ENCODE peak calls at places on chromosomes 6 and 20, in nine cellular contexts. One of them, this sample, is unnamed.

GRCh38 chr6:119284861-119285521 is 64.6 kb downstream of the MAN1A1 start:
- DNase-seq in fibroblast of lung: no peak
- DNase-seq in lower lobe of right lung: no peak
- DNase-seq in brain microvascular endothelial cell: no peak
- DNase-seq in PC-3: peak
- DNase-seq in neural progenitor cell: peak
- DNase-seq in upper lobe of left lung: no peak
- DNase-seq in DND-41: peak
- DNase-seq in ascending aorta: no peak
- DNase-seq in this sample: no peak

GRCh38 chr6:143158113-143158581 is 97.5 kb downstream of the AIG1 start:
- DNase-seq in brain microvascular endothelial cell: peak
- DNase-seq in fibroblast of lung: no peak
- DNase-seq in neural progenitor cell: no peak
- DNase-seq in DND-41: no peak
- DNase-seq in lower lobe of right lung: no peak
- DNase-seq in PC-3: no peak
- DNase-seq in ascending aorta: no peak
- DNase-seq in upper lobe of left lung: no peak
- DNase-seq in this sample: no peak

GRCh38 chr6:161668665-161669064 is 394.8 kb upstream of the AGPAT4 start:
- DNase-seq in brain microvascular endothelial cell: no peak
- DNase-seq in fibroblast of lung: no peak
- DNase-seq in upper lobe of left lung: no peak
- DNase-seq in lower lobe of right lung: no peak
- DNase-seq in PC-3: no peak
- DNase-seq in ascending aorta: no peak
- DNase-seq in DND-41: no peak
- DNase-seq in neural progenitor cell: no peak
- DNase-seq in this sample: no peak

GRCh38 chr6:31711233-31711632 is 3.9 kb upstream of the LY6G6D start:
- DNase-seq in ascending aorta: no peak
- DNase-seq in lower lobe of right lung: no peak
- DNase-seq in upper lobe of left lung: peak
- DNase-seq in PC-3: no peak
- DNase-seq in brain microvascular endothelial cell: no peak
- DNase-seq in neural progenitor cell: no peak
- DNase-seq in fibroblast of lung: no peak
- DNase-seq in DND-41: no peak
- DNase-seq in this sample: no peak

GRCh38 chr6:111805511-111806181 is 67.6 kb downstream of the FYN start:
- DNase-seq in ascending aorta: no peak
- DNase-seq in PC-3: peak
- DNase-seq in fibroblast of lung: peak
- DNase-seq in neural progenitor cell: peak
- DNase-seq in brain microvascular endothelial cell: peak
- DNase-seq in DND-41: no peak
- DNase-seq in upper lobe of left lung: no peak
- DNase-seq in lower lobe of right lung: no peak
- DNase-seq in this sample: peak

GRCh38 chr20:48717095-48717958 is 110.5 kb downstream of the PREX1 start:
- DNase-seq in lower lobe of right lung: no peak
- DNase-seq in upper lobe of left lung: no peak
- DNase-seq in PC-3: no peak
- DNase-seq in DND-41: peak
- DNase-seq in ascending aorta: no peak
- DNase-seq in fibroblast of lung: no peak
- DNase-seq in brain microvascular endothelial cell: no peak
- DNase-seq in neural progenitor cell: no peak
- DNase-seq in this sample: no peak

GRCh38 chr6:143414769-143415168 is 35.7 kb downstream of the ADAT2 start:
- DNase-seq in neural progenitor cell: no peak
- DNase-seq in ascending aorta: no peak
- DNase-seq in PC-3: no peak
- DNase-seq in DND-41: no peak
- DNase-seq in fibroblast of lung: no peak
- DNase-seq in brain microvascular endothelial cell: no peak
- DNase-seq in lower lobe of right lung: no peak
- DNase-seq in upper lobe of left lung: no peak
- DNase-seq in this sample: no peak

GRCh38 chr20:35291654-35292503 is at the start of gene FAM83C:
- DNase-seq in DND-41: no peak
- DNase-seq in lower lobe of right lung: no peak
- DNase-seq in upper lobe of left lung: no peak
- DNase-seq in PC-3: no peak
- DNase-seq in fibroblast of lung: no peak
- DNase-seq in neural progenitor cell: no peak
- DNase-seq in ascending aorta: no peak
- DNase-seq in brain microvascular endothelial cell: no peak
- DNase-seq in this sample: no peak

GRCh38 chr20:58651823-58652605 is 931 bp downstream of the STX16 start:
- DNase-seq in neural progenitor cell: peak
- DNase-seq in PC-3: peak
- DNase-seq in ascending aorta: no peak
- DNase-seq in fibroblast of lung: peak
- DNase-seq in lower lobe of right lung: peak
- DNase-seq in DND-41: peak
- DNase-seq in upper lobe of left lung: peak
- DNase-seq in brain microvascular endothelial cell: peak
- DNase-seq in this sample: peak

GRCh38 chr6:106448000-106448426 is 87.5 kb downstream of the CRYBG1 start:
- DNase-seq in brain microvascular endothelial cell: no peak
- DNase-seq in PC-3: no peak
- DNase-seq in DND-41: no peak
- DNase-seq in fibroblast of lung: no peak
- DNase-seq in neural progenitor cell: no peak
- DNase-seq in upper lobe of left lung: peak
- DNase-seq in lower lobe of right lung: peak
- DNase-seq in ascending aorta: no peak
- DNase-seq in this sample: peak

GRCh38 chr6:143901885-143902708 is 37.8 kb downstream of the ZC2HC1B start:
- DNase-seq in fibroblast of lung: peak
- DNase-seq in ascending aorta: no peak
- DNase-seq in upper lobe of left lung: peak
- DNase-seq in PC-3: no peak
- DNase-seq in DND-41: no peak
- DNase-seq in neural progenitor cell: no peak
- DNase-seq in brain microvascular endothelial cell: no peak
- DNase-seq in lower lobe of right lung: no peak
- DNase-seq in this sample: no peak

GRCh38 chr20:47198254-47198671 is 158.2 kb downstream of the ZMYND8 start:
- DNase-seq in brain microvascular endothelial cell: no peak
- DNase-seq in fibroblast of lung: peak
- DNase-seq in PC-3: peak
- DNase-seq in lower lobe of right lung: no peak
- DNase-seq in neural progenitor cell: no peak
- DNase-seq in upper lobe of left lung: no peak
- DNase-seq in ascending aorta: no peak
- DNase-seq in DND-41: no peak
- DNase-seq in this sample: no peak

GRCh38 chr20:50012282-50013263 is 29.8 kb downstream of the SNAI1 start:
- DNase-seq in lower lobe of right lung: no peak
- DNase-seq in PC-3: no peak
- DNase-seq in neural progenitor cell: no peak
- DNase-seq in brain microvascular endothelial cell: no peak
- DNase-seq in upper lobe of left lung: no peak
- DNase-seq in DND-41: no peak
- DNase-seq in fibroblast of lung: no peak
- DNase-seq in ascending aorta: no peak
- DNase-seq in this sample: no peak

DNA sequence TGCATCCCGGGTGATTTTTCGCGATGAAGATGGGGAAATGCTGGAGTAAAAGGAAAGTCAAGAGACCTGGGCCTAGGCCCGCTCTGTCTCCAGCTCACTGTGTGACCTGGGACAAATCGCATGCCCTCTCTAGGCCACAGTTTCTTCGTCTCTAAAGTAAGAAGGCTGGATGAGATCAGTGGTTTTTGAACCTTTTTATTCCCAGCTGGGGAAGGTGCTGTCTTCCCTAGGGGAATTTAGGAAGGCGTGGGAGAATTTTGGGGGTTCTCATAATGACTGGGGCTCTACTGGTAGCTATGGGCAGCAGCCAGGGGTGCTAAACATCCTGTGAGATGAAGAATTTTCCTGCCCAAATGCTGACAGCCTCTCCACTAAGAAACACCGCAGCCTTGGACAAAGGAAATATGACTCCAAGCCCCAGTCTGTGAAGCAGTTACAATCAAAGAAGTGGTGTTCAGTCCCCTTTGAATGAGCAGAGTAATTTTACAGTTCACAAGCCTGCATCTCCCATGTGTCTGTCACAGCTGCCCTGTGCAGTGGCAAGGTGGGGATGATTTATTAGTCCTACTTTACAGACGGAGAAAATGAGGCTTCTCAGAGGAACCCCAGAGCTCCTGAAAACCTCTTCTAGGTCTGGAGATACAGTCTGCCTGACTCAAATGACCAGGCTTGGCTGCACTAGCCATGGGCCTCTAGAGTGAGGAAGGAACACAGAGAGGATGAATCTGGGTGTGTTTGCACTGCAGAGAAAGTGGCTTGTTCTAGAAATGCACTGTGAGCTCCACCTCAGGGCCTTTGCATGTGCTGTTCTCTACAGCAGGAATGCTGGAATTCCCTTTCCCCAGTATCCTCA is 57.2 kb downstream of the RAB44 start:
- DNase-seq in upper lobe of left lung: no peak
- DNase-seq in neural progenitor cell: no peak
- DNase-seq in brain microvascular endothelial cell: no peak
- DNase-seq in PC-3: no peak
- DNase-seq in DND-41: no peak
- DNase-seq in ascending aorta: no peak
- DNase-seq in lower lobe of right lung: no peak
- DNase-seq in fibroblast of lung: no peak
- DNase-seq in this sample: no peak
- H3K4me3 ChIP-seq in upper lobe of left lung: no peak
- H3K4me3 ChIP-seq in neural progenitor cell: no peak
- H3K4me3 ChIP-seq in brain microvascular endothelial cell: no peak
- H3K4me3 ChIP-seq in PC-3: no peak
- H3K4me3 ChIP-seq in DND-41: no peak
- H3K4me3 ChIP-seq in ascending aorta: no peak
- H3K4me3 ChIP-seq in lower lobe of right lung: no peak
- H3K4me3 ChIP-seq in fibroblast of lung: no peak
- H3K4me3 ChIP-seq in this sample: no peak

GRCh38 chr20:62150236-62150575 is 6.6 kb downstream of the SS18L1 start:
- DNase-seq in DND-41: no peak
- DNase-seq in PC-3: no peak
- DNase-seq in neural progenitor cell: no peak
- DNase-seq in upper lobe of left lung: no peak
- DNase-seq in lower lobe of right lung: no peak
- DNase-seq in brain microvascular endothelial cell: no peak
- DNase-seq in fibroblast of lung: no peak
- DNase-seq in ascending aorta: no peak
- DNase-seq in this sample: no peak
- H3K27ac ChIP-seq in DND-41: no peak
- H3K27ac ChIP-seq in PC-3: no peak
- H3K27ac ChIP-seq in neural progenitor cell: no peak
- H3K27ac ChIP-seq in upper lobe of left lung: no peak
- H3K27ac ChIP-seq in lower lobe of right lung: no peak
- H3K27ac ChIP-seq in brain microvascular endothelial cell: no peak
- H3K27ac ChIP-seq in fibroblast of lung: no peak
- H3K27ac ChIP-seq in ascending aorta: no peak
- H3K27ac ChIP-seq in this sample: no peak

GRCh38 chr6:154428892-154429291 is 72.3 kb upstream of the IPCEF1 start:
- DNase-seq in ascending aorta: no peak
- DNase-seq in brain microvascular endothelial cell: no peak
- DNase-seq in fibroblast of lung: peak
- DNase-seq in neural progenitor cell: no peak
- DNase-seq in PC-3: no peak
- DNase-seq in lower lobe of right lung: no peak
- DNase-seq in DND-41: no peak
- DNase-seq in upper lobe of left lung: no peak
- DNase-seq in this sample: no peak
- H3K4me3 ChIP-seq in ascending aorta: no peak
- H3K4me3 ChIP-seq in brain microvascular endothelial cell: no peak
- H3K4me3 ChIP-seq in fibroblast of lung: no peak
- H3K4me3 ChIP-seq in neural progenitor cell: no peak
- H3K4me3 ChIP-seq in PC-3: no peak
- H3K4me3 ChIP-seq in lower lobe of right lung: no peak
- H3K4me3 ChIP-seq in DND-41: no peak
- H3K4me3 ChIP-seq in upper lobe of left lung: no peak
- H3K4me3 ChIP-seq in this sample: no peak

GRCh38 chr6:81939774-81940165 is 187.3 kb upstream of the TENT5A start:
- DNase-seq in lower lobe of right lung: no peak
- DNase-seq in fibroblast of lung: no peak
- DNase-seq in neural progenitor cell: no peak
- DNase-seq in ascending aorta: no peak
- DNase-seq in upper lobe of left lung: no peak
- DNase-seq in brain microvascular endothelial cell: no peak
- DNase-seq in DND-41: no peak
- DNase-seq in PC-3: peak
- DNase-seq in this sample: no peak

GRCh38 chr6:81940451-81940850 is 188.0 kb upstream of the TENT5A start:
- DNase-seq in PC-3: peak
- DNase-seq in DND-41: no peak
- DNase-seq in brain microvascular endothelial cell: no peak
- DNase-seq in neural progenitor cell: no peak
- DNase-seq in upper lobe of left lung: no peak
- DNase-seq in fibroblast of lung: peak
- DNase-seq in ascending aorta: no peak
- DNase-seq in lower lobe of right lung: no peak
- DNase-seq in this sample: no peak

GRCh38 chr6:81938991-81939773 is 186.7 kb upstream of the TENT5A start:
- DNase-seq in lower lobe of right lung: no peak
- DNase-seq in neural progenitor cell: no peak
- DNase-seq in upper lobe of left lung: no peak
- DNase-seq in DND-41: no peak
- DNase-seq in fibroblast of lung: peak
- DNase-seq in ascending aorta: no peak
- DNase-seq in PC-3: peak
- DNase-seq in brain microvascular endothelial cell: peak
- DNase-seq in this sample: no peak

GRCh38 chr6:81944661-81945060 is 192.2 kb upstream of the TENT5A start:
- DNase-seq in neural progenitor cell: no peak
- DNase-seq in ascending aorta: no peak
- DNase-seq in DND-41: no peak
- DNase-seq in lower lobe of right lung: no peak
- DNase-seq in brain microvascular endothelial cell: no peak
- DNase-seq in upper lobe of left lung: no peak
- DNase-seq in fibroblast of lung: no peak
- DNase-seq in PC-3: no peak
- DNase-seq in this sample: no peak
- H3K27ac ChIP-seq in neural progenitor cell: no peak
- H3K27ac ChIP-seq in ascending aorta: no peak
- H3K27ac ChIP-seq in DND-41: no peak
- H3K27ac ChIP-seq in lower lobe of right lung: no peak
- H3K27ac ChIP-seq in brain microvascular endothelial cell: no peak
- H3K27ac ChIP-seq in upper lobe of left lung: no peak
- H3K27ac ChIP-seq in fibroblast of lung: no peak
- H3K27ac ChIP-seq in PC-3: no peak
- H3K27ac ChIP-seq in this sample: no peak

GRCh38 chr6:44261581-44261980 is 3.8 kb downstream of the NFKBIE start:
- DNase-seq in neural progenitor cell: no peak
- DNase-seq in upper lobe of left lung: no peak
- DNase-seq in lower lobe of right lung: no peak
- DNase-seq in brain microvascular endothelial cell: no peak
- DNase-seq in fibroblast of lung: no peak
- DNase-seq in PC-3: no peak
- DNase-seq in DND-41: no peak
- DNase-seq in ascending aorta: no peak
- DNase-seq in this sample: no peak
- H3K4me3 ChIP-seq in neural progenitor cell: no peak
- H3K4me3 ChIP-seq in upper lobe of left lung: no peak
- H3K4me3 ChIP-seq in lower lobe of right lung: no peak
- H3K4me3 ChIP-seq in brain microvascular endothelial cell: no peak
- H3K4me3 ChIP-seq in fibroblast of lung: no peak
- H3K4me3 ChIP-seq in PC-3: no peak
- H3K4me3 ChIP-seq in DND-41: no peak
- H3K4me3 ChIP-seq in ascending aorta: no peak
- H3K4me3 ChIP-seq in this sample: no peak

GRCh38 chr6:167031082-167031709 is 32.0 kb downstream of the CEP43 start:
- DNase-seq in neural progenitor cell: no peak
- DNase-seq in fibroblast of lung: peak
- DNase-seq in lower lobe of right lung: no peak
- DNase-seq in upper lobe of left lung: peak
- DNase-seq in ascending aorta: no peak
- DNase-seq in brain microvascular endothelial cell: no peak
- DNase-seq in DND-41: no peak
- DNase-seq in PC-3: no peak
- DNase-seq in this sample: no peak
- H3K27ac ChIP-seq in neural progenitor cell: no peak
- H3K27ac ChIP-seq in fibroblast of lung: no peak
- H3K27ac ChIP-seq in lower lobe of right lung: no peak
- H3K27ac ChIP-seq in upper lobe of left lung: no peak
- H3K27ac ChIP-seq in ascending aorta: no peak
- H3K27ac ChIP-seq in brain microvascular endothelial cell: no peak
- H3K27ac ChIP-seq in DND-41: no peak
- H3K27ac ChIP-seq in PC-3: no peak
- H3K27ac ChIP-seq in this sample: no peak

This sample was measured in CD8-positive, alpha-beta T cell.